ENCODE peak calls at places on chromosomes 11 and 22, in four cellular contexts. T is AG08395, U is astrocyte of the cerebellum, S is fibroblast of pulmonary artery. K is an unnamed sample.

GRCh38 chr22:21025266-21025665 is 7.1 kb downstream of the SLC7A4 start:
- DNase-seq in T (no peak), U (no peak), S (no peak), K (no peak)

GRCh38 chr11:116787786-116788486 is at the start of gene ZPR1:
- DNase-seq in T (peak), U (no peak), S (peak), K (no peak)

GRCh38 chr22:30178180-30179126 is 68.1 kb downstream of the LIF start:
- DNase-seq in T (no peak), S (no peak), U (no peak), K (no peak)

GRCh38 chr11:130431337-130431773 is 2.9 kb upstream of the ADAMTS8 start:
- DNase-seq in S (peak), U (peak), T (peak), K (peak)

GRCh38 chr11:2585566-2586090 is 114.2 kb downstream of the KCNQ1OT1 start:
- DNase-seq in U (no peak), T (no peak), S (no peak), K (no peak)

GRCh38 chr11:134120143-134120850 is 51.4 kb downstream of the JAM3 start:
- DNase-seq in T (peak), U (peak), S (peak), K (no peak)

GRCh38 chr11:57458410-57459111 is 1.8 kb upstream of the RTN4RL2 start:
- DNase-seq in U (no peak), S (no peak), T (peak), K (no peak)

GRCh38 chr11:2139118-2139490 is at the start of gene IGF2:
- DNase-seq in T (no peak), U (no peak), S (no peak), K (no peak)

GRCh38 chr22:20430641-20431519 is 6.7 kb downstream of the SCARF2 start:
- DNase-seq in S (no peak), T (no peak), U (no peak), K (no peak)

GRCh38 chr11:108496643-108497256 is 1.4 kb downstream of the POGLUT3 start:
- DNase-seq in T (peak), S (peak), U (no peak), K (no peak)

GRCh38 chr11:120131941-120132644 is 5.8 kb downstream of the TRIM29 start:
- DNase-seq in U (no peak), S (no peak), T (no peak), K (no peak)

GRCh38 chr11:60116996-60117790 is 28.7 kb downstream of the MS4A2 start:
- DNase-seq in S (no peak), U (no peak), T (no peak), K (no peak)

GRCh38 chr11:15969281-15969680 is 387.1 kb downstream of the SOX6 start:
- DNase-seq in T (peak), U (peak), S (peak), K (peak)

GRCh38 chr11:85626496-85626895 is 648 bp downstream of the DLG2 start:
- DNase-seq in U (no peak), T (no peak), S (no peak), K (no peak)

GRCh38 chr11:115653926-115654325 is 149.7 kb upstream of the CADM1 start:
- DNase-seq in U (no peak), S (no peak), T (no peak), K (no peak)

GRCh38 chr11:76763573-76764348 is 19.4 kb upstream of the TSKU start:
- DNase-seq in T (peak), U (peak), S (peak), K (no peak)

GRCh38 chr11:507727-508515 is 879 bp upstream of the RNH1 start:
- DNase-seq in S (no peak), U (no peak), T (no peak), K (no peak)

GRCh38 chr22:45911601-45912271 is 65.2 kb downstream of the WNT7B start:
- DNase-seq in S (peak), U (no peak), T (peak), K (no peak)

GRCh38 chr11:61158691-61159381 is 2.4 kb downstream of the VPS37C start:
- DNase-seq in U (peak), S (peak), T (peak), K (no peak)

GRCh38 chr11:130212431-130212961 is 52.9 kb downstream of the ST14 start:
- DNase-seq in T (no peak), U (no peak), S (no peak), K (no peak)

GRCh38 chr11:111565111-111565720 is 24.7 kb downstream of the LAYN start:
- DNase-seq in S (peak), T (peak), U (peak), K (no peak)

GRCh38 chr11:19605500-19606371 is 106.9 kb upstream of the NAV2 start:
- DNase-seq in S (peak), U (peak), T (peak), K (no peak)

GRCh38 chr11:2295971-2296912 is 5.5 kb downstream of the C11orf21 start:
- DNase-seq in U (no peak), T (no peak), S (no peak), K (no peak)

GRCh38 chr11:108997826-108998225 is 333.0 kb downstream of the DDX10 start:
- DNase-seq in U (no peak), T (no peak), S (no peak), K (no peak)

GRCh38 chr22:42716221-42716620 is 4.4 kb downstream of the A4GALT start:
- DNase-seq in T (no peak), S (no peak), U (no peak), K (no peak)

GRCh38 chr11:22510010-22510409 is 115.6 kb downstream of the FANCF start:
- DNase-seq in S (no peak), T (no peak), U (no peak), K (no peak)

GRCh38 chr11:17388609-17389204 is at the start of gene KCNJ11:
- DNase-seq in U (no peak), T (no peak), S (no peak), K (no peak)

GRCh38 chr11:77375114-77375513 is 73.6 kb upstream of the GDPD4 start:
- DNase-seq in U (peak), T (peak), S (peak), K (no peak)

GRCh38 chr11:7250166-7250565 is 1.5 kb upstream of the SYT9 start:
- DNase-seq in U (no peak), T (no peak), S (no peak), K (no peak)